ENCODE peak calls at places on chromosome 21, in five cellular contexts. Y is EH; V is activated CD4-positive, alpha-beta T cell treated with anti-CD3 and anti-CD28 coated beads, Interleukin-2, amount 50 U/mL, for 1 hour; H is Right ventricle myocardium inferior; X is GM04504. U is an unnamed sample.

GRCh38 chr21:34354836-34355235 is 9.0 kb upstream of the KCNE2 start:
- DNase-seq in Y (no peak), V (no peak), H (no peak), X (no peak), U (no peak)

GRCh38 chr21:38839683-38840286 is 34.1 kb downstream of the ETS2 start:
- DNase-seq in Y (peak), V (no peak), H (no peak), X (peak), U (peak)

GRCh38 chr21:44444286-44444931 is 10.9 kb upstream of the LRRC3 start:
- DNase-seq in Y (no peak), V (no peak), H (peak), X (no peak), U (no peak)

GRCh38 chr21:44550807-44551206 is 498 bp downstream of the KRTAP10-2 start:
- DNase-seq in Y (no peak), V (no peak), H (no peak), X (no peak), U (no peak)

GRCh38 chr21:31444061-31444460 is 100.0 kb upstream of the TIAM1 start:
- DNase-seq in Y (no peak), V (no peak), H (no peak), X (no peak), U (no peak)

GRCh38 chr21:42258885-42259407 is 40.0 kb downstream of the ABCG1 start:
- DNase-seq in Y (no peak), V (no peak), H (no peak), X (no peak), U (no peak)

GRCh38 chr21:42744520-42745445 is 91.4 kb downstream of the PDE9A start:
- DNase-seq in Y (no peak), V (no peak), H (no peak), X (no peak), U (no peak)

GRCh38 chr21:16082038-16082816 is 352.4 kb downstream of the USP25 start:
- DNase-seq in Y (peak), V (no peak), H (no peak), X (no peak), U (no peak)

GRCh38 chr21:39651206-39651605 is 38.5 kb downstream of the B3GALT5 start:
- DNase-seq in Y (peak), V (no peak), H (no peak), X (no peak), U (no peak)

GRCh38 chr21:34924194-34924593 is 124.9 kb downstream of the RUNX1 start:
- DNase-seq in Y (no peak), V (no peak), H (no peak), X (no peak), U (no peak)

GRCh38 chr21:31181089-31181757 is 142.9 kb upstream of the KRTAP19-8 start:
- DNase-seq in Y (no peak), V (peak), H (no peak), X (no peak), U (no peak)

GRCh38 chr21:16815228-16815627 is 697.6 kb upstream of the CXADR start:
- DNase-seq in Y (no peak), V (no peak), H (no peak), X (no peak), U (no peak)

GRCh38 chr21:27108228-27108627 is 141.3 kb upstream of the ADAMTS5 start:
- DNase-seq in Y (peak), V (no peak), H (no peak), X (no peak), U (no peak)

GRCh38 chr21:45537746-45538291 is 4.4 kb downstream of the SLC19A1 start:
- DNase-seq in Y (no peak), V (no peak), H (peak), X (no peak), U (no peak)

GRCh38 chr21:46036696-46037337 is 55.2 kb downstream of the COL6A1 start:
- DNase-seq in Y (no peak), V (no peak), H (no peak), X (no peak), U (no peak)

GRCh38 chr21:29829514-29830255 is 110.1 kb downstream of the GRIK1 start:
- DNase-seq in Y (no peak), V (no peak), H (no peak), X (no peak), U (no peak)

GRCh38 chr21:45112371-45112770 is 38.0 kb downstream of the ADARB1 start:
- DNase-seq in Y (peak), V (no peak), H (no peak), X (no peak), U (peak)

GRCh38 chr21:44329086-44329889 is 9.9 kb downstream of the CFAP410 start:
- DNase-seq in Y (no peak), V (no peak), H (peak), X (no peak), U (no peak)

GRCh38 chr21:31550070-31550469 is 109.4 kb upstream of the SOD1 start:
- DNase-seq in Y (no peak), V (no peak), H (no peak), X (no peak), U (no peak)

GRCh38 chr21:32717851-32718316 is 9.9 kb downstream of the SYNJ1 start:
- DNase-seq in Y (peak), V (no peak), H (no peak), X (no peak), U (no peak)

GRCh38 chr21:38567577-38568360 is 69.5 kb upstream of the ERG start:
- DNase-seq in Y (peak), V (no peak), H (no peak), X (peak), U (no peak)

GRCh38 chr21:33541105-33541711 is 709 bp downstream of the GART start:
- DNase-seq in Y (peak), V (no peak), H (no peak), X (no peak), U (no peak)

GRCh38 chr21:14493731-14494130 is 52.4 kb downstream of the SAMSN1 start:
- DNase-seq in Y (no peak), V (no peak), H (no peak), X (no peak), U (no peak)

GRCh38 chr21:27505516-27505915 is 538.6 kb upstream of the ADAMTS5 start:
- DNase-seq in Y (peak), V (no peak), H (no peak), X (peak), U (no peak)

GRCh38 chr21:42193131-42193671 is 25.7 kb upstream of the ABCG1 start:
- DNase-seq in Y (no peak), V (peak), H (no peak), X (no peak), U (no peak)

GRCh38 chr21:29914326-29914725 is 25.5 kb downstream of the GRIK1 start:
- DNase-seq in Y (no peak), V (no peak), H (no peak), X (no peak), U (no peak)

GRCh38 chr21:35208810-35209517 is 159.9 kb upstream of the RUNX1 start:
- DNase-seq in Y (peak), V (no peak), H (no peak), X (no peak), U (no peak)

GRCh38 chr21:26473471-26473870 is 99.6 kb downstream of the CYYR1 start:
- DNase-seq in Y (no peak), V (no peak), H (no peak), X (no peak), U (no peak)

GRCh38 chr21:28952686-28953085 is 40.0 kb downstream of the LTN1 start:
- DNase-seq in Y (no peak), V (no peak), H (no peak), X (no peak), U (no peak)

GRCh38 chr21:42108941-42109340 is 37.8 kb downstream of the UMODL1 start:
- DNase-seq in Y (no peak), V (no peak), H (no peak), X (no peak), U (no peak)

GRCh38 chr21:45297329-45297728 is 9.6 kb upstream of the POFUT2 start:
- DNase-seq in Y (no peak), V (no peak), H (no peak), X (no peak), U (no peak)

GRCh38 chr21:38965910-38966504 is 160.3 kb downstream of the ETS2 start:
- DNase-seq in Y (peak), V (no peak), H (no peak), X (no peak), U (no peak)

GRCh38 chr21:32427958-32428623 is 15.6 kb downstream of the EVA1C start:
- DNase-seq in Y (no peak), V (no peak), H (no peak), X (no peak), U (no peak)